ENCODE peak calls at places on chromosome X, in four cellular contexts. One of them, this sample, is unnamed.

GRCh38 chrX:111719426-111720210 is 38.6 kb downstream of the ALG13 start:
- DNase-seq in GM23248: peak
- DNase-seq in T follicular helper cell: no peak
- DNase-seq in iris pigment epithelial cell: peak
- DNase-seq in this sample: peak

GRCh38 chrX:38799995-38800394 is 1.3 kb upstream of the MID1IP1 start:
- DNase-seq in GM23248: no peak
- DNase-seq in T follicular helper cell: no peak
- DNase-seq in iris pigment epithelial cell: no peak
- DNase-seq in this sample: no peak

GRCh38 chrX:66164470-66164869 is 423 bp downstream of the HEPH start:
- DNase-seq in GM23248: peak
- DNase-seq in T follicular helper cell: no peak
- DNase-seq in iris pigment epithelial cell: no peak
- DNase-seq in this sample: no peak

GRCh38 chrX:46627700-46628405 is 54.3 kb downstream of the CHST7 start:
- DNase-seq in GM23248: peak
- DNase-seq in T follicular helper cell: no peak
- DNase-seq in iris pigment epithelial cell: no peak
- DNase-seq in this sample: peak

GRCh38 chrX:110646386-110646785 is 149.2 kb downstream of the CHRDL1 start:
- DNase-seq in GM23248: no peak
- DNase-seq in T follicular helper cell: no peak
- DNase-seq in iris pigment epithelial cell: no peak
- DNase-seq in this sample: no peak

GRCh38 chrX:11725631-11726442 is 32.2 kb upstream of the MSL3 start:
- DNase-seq in GM23248: no peak
- DNase-seq in T follicular helper cell: no peak
- DNase-seq in iris pigment epithelial cell: no peak
- DNase-seq in this sample: no peak

GRCh38 chrX:115503099-115503498 is 57.9 kb upstream of the PLS3 start:
- DNase-seq in GM23248: no peak
- DNase-seq in T follicular helper cell: no peak
- DNase-seq in iris pigment epithelial cell: no peak
- DNase-seq in this sample: no peak

GRCh38 chrX:132217203-132218073 is 1.8 kb downstream of the RAP2C start:
- DNase-seq in GM23248: peak
- DNase-seq in T follicular helper cell: peak
- DNase-seq in iris pigment epithelial cell: peak
- DNase-seq in this sample: peak

GRCh38 chrX:31165241-31166035 is 93.6 kb upstream of the FTHL17 start:
- DNase-seq in GM23248: peak
- DNase-seq in T follicular helper cell: no peak
- DNase-seq in iris pigment epithelial cell: peak
- DNase-seq in this sample: peak

GRCh38 chrX:70262952-70263567 is 3.1 kb upstream of the P2RY4 start:
- DNase-seq in GM23248: peak
- DNase-seq in T follicular helper cell: no peak
- DNase-seq in iris pigment epithelial cell: peak
- DNase-seq in this sample: peak

GRCh38 chrX:55524487-55524886 is 34.8 kb upstream of the USP51 start:
- DNase-seq in GM23248: peak
- DNase-seq in T follicular helper cell: no peak
- DNase-seq in iris pigment epithelial cell: no peak
- DNase-seq in this sample: no peak

This sample was measured in cardiac fibroblast.